ENCODE peak calls at places on chromosomes 4 and X, in nine cellular contexts. A is osteocyte; E is CD8-positive, alpha-beta T cell; G is spleen; I is WTC11; M is pancreas; U is AG20443; S is mucosa of gallbladder; O is heart left ventricle. X is an unnamed sample.

GRCh38 chr4:156971168-156971601 is 414 bp downstream of the PDGFC start:
- DNase-seq in A (no peak), M (peak; percentile 65), G (peak; percentile 78), O (peak; percentile 25), I (peak; percentile 41), E (no peak), U (peak; percentile 19), S (peak; percentile 26), X (peak; percentile 74)

GRCh38 chrX:47623540-47624027 is 3.9 kb upstream of the SYN1 start:
- DNase-seq in G (peak; percentile 79), M (peak; percentile 46), I (peak; percentile 81), A (no peak), S (peak; percentile 48), E (peak; percentile 16), O (peak; percentile 56), U (peak; percentile 84), X (peak; percentile 64)

GRCh38 chr4:42566835-42567234 is 90.1 kb downstream of the ATP8A1 start:
- DNase-seq in E (no peak), U (no peak), A (no peak), S (no peak), I (no peak), O (no peak), G (no peak), M (no peak), X (no peak)

GRCh38 chr4:164621886-164622521 is 131.9 kb upstream of the SMIM31 start:
- DNase-seq in S (no peak), U (no peak), E (no peak), A (no peak), I (no peak), G (no peak), M (no peak), O (no peak), X (no peak)

GRCh38 chr4:163638909-163639308 is 144.4 kb downstream of the TMA16 start:
- DNase-seq in A (no peak), E (no peak), I (no peak), U (no peak), S (no peak), O (no peak), M (no peak), G (no peak), X (no peak)

GRCh38 chr4:1113311-1114009 is at the start of gene RNF212:
- DNase-seq in I (peak; percentile 51), O (peak; percentile 32), G (no peak), E (peak; percentile 6), M (no peak), U (peak; percentile 81), S (no peak), A (no peak), X (peak; percentile 83)

GRCh38 chr4:71303850-71304249 is 35.0 kb upstream of the SLC4A4 start:
- DNase-seq in O (no peak), G (no peak), M (no peak), I (no peak), E (no peak), U (peak; percentile 27), A (no peak), S (no peak), X (no peak)

GRCh38 chrX:109372716-109373115 is 109.2 kb downstream of the GUCY2F start:
- DNase-seq in G (no peak), O (no peak), M (no peak), E (no peak), A (no peak), S (no peak), U (no peak), I (no peak), X (no peak)

GRCh38 chr4:40199999-40200880 is 3.4 kb downstream of the RHOH start:
- DNase-seq in O (no peak), I (no peak), G (no peak), E (peak; percentile 41), S (peak; percentile 22), U (no peak), M (peak; percentile 21), A (no peak), X (no peak)

GRCh38 chr4:37160653-37161052 is 83.9 kb upstream of the NWD2 start:
- DNase-seq in E (no peak), S (no peak), O (no peak), M (no peak), A (no peak), I (no peak), U (no peak), G (no peak), X (no peak)

GRCh38 chrX:75603833-75604232 is 81.0 kb upstream of the ZDHHC15 start:
- DNase-seq in E (no peak), G (no peak), A (no peak), U (peak; percentile 12), M (no peak), O (no peak), S (no peak), I (no peak), X (no peak)

GRCh38 chr4:138263438-138263837 is 21.3 kb upstream of the SLC7A11 start:
- DNase-seq in G (no peak), S (no peak), E (no peak), M (no peak), U (no peak), A (no peak), I (no peak), O (no peak), X (no peak)

GRCh38 chrX:136065044-136065671 is 79.9 kb downstream of the SLC9A6 start:
- DNase-seq in E (no peak), I (no peak), G (no peak), O (peak; percentile 74), A (no peak), S (no peak), M (no peak), U (peak; percentile 17), X (no peak)